ENCODE peak calls at places on chromosome 10, in four cellular contexts. N, Q, X and I are unnamed samples.

GRCh38 chr10:25556457-25556856 is 377.6 kb upstream of the MYO3A start:
- DNase-seq in N (no peak), Q (peak; percentile 8), X (no peak), I (no peak)

GRCh38 chr10:70277396-70278030 is 6.3 kb downstream of the NPFFR1 start:
- DNase-seq in N (no peak), Q (no peak), X (no peak), I (no peak)

GRCh38 chr10:68231916-68232315 is at the start of gene ATOH7:
- DNase-seq in N (no peak), Q (no peak), X (peak; percentile 57), I (no peak)

GRCh38 chr10:19592276-19592675 is 224.0 kb upstream of the PLXDC2 start:
- DNase-seq in N (no peak), Q (no peak), X (no peak), I (peak; percentile 45)

GRCh38 chr10:100009793-100010676 is at the start of gene DNMBP:
- DNase-seq in N (peak; percentile 63), Q (peak; percentile 92), X (peak; percentile 92), I (peak; percentile 61)

GRCh38 chr10:124299726-124300125 is 119.0 kb downstream of the OAT start:
- DNase-seq in N (no peak), Q (no peak), X (no peak), I (no peak)

GRCh38 chr10:29756476-29756875 is 121.7 kb upstream of the SVIL start:
- DNase-seq in N (no peak), Q (no peak), X (no peak), I (no peak)

GRCh38 chr10:118944959-118945622 is 84.4 kb upstream of the NANOS1 start:
- DNase-seq in N (no peak), Q (no peak), X (no peak), I (no peak)

GRCh38 chr10:43409385-43410109 is 561 bp upstream of the HNRNPF start:
- DNase-seq in N (no peak), Q (no peak), X (no peak), I (no peak)

GRCh38 chr10:12193193-12193592 is 2.5 kb downstream of the NUDT5 start:
- DNase-seq in N (no peak), Q (no peak), X (no peak), I (no peak)

GRCh38 chr10:13349776-13350274 is 1.7 kb upstream of the SEPHS1 start:
- DNase-seq in N (no peak), Q (peak; percentile 27), X (peak; percentile 87), I (no peak)

GRCh38 chr10:34346516-34347150 is 468.5 kb downstream of the PARD3 start:
- DNase-seq in N (no peak), Q (no peak), X (no peak), I (no peak)

GRCh38 chr10:14686356-14686755 is 88.3 kb downstream of the FAM107B start:
- DNase-seq in N (no peak), Q (no peak), X (no peak), I (no peak)

GRCh38 chr10:8316284-8316683 is 261.8 kb downstream of the GATA3 start:
- DNase-seq in N (no peak), Q (no peak), X (no peak), I (no peak)

GRCh38 chr10:71838264-71839211 is 12.5 kb downstream of the PSAP start:
- DNase-seq in N (no peak), Q (peak; percentile 74), X (no peak), I (no peak)

GRCh38 chr10:76408646-76409045 is 977.2 kb downstream of the LRMDA start:
- DNase-seq in N (no peak), Q (no peak), X (no peak), I (no peak)

GRCh38 chr10:62831346-62831745 is 15.2 kb upstream of the EGR2 start:
- DNase-seq in N (no peak), Q (no peak), X (no peak), I (no peak)

GRCh38 chr10:113026679-113027078 is 76.6 kb downstream of the TCF7L2 start:
- DNase-seq in N (no peak), Q (no peak), X (no peak), I (no peak)

GRCh38 chr10:84607044-84607443 is 278.7 kb downstream of the CCSER2 start:
- DNase-seq in N (no peak), Q (no peak), X (no peak), I (no peak)

GRCh38 chr10:19480296-19480695 is 335.9 kb upstream of the PLXDC2 start:
- DNase-seq in N (no peak), Q (no peak), X (no peak), I (no peak)

GRCh38 chr10:33661580-33662269 is 327.3 kb upstream of the NRP1 start:
- DNase-seq in N (no peak), Q (no peak), X (no peak), I (peak; percentile 41)

GRCh38 chr10:5486852-5487235 is 12.5 kb downstream of the CALML5 start:
- DNase-seq in N (no peak), Q (peak; percentile 66), X (no peak), I (no peak)

GRCh38 chr10:129851941-129852650 is 112.0 kb downstream of the EBF3 start:
- DNase-seq in N (no peak), Q (no peak), X (no peak), I (no peak)

GRCh38 chr10:110680473-110681020 is 36.4 kb downstream of the RBM20 start:
- DNase-seq in N (no peak), Q (no peak), X (no peak), I (no peak)

GRCh38 chr10:124722812-124723783 is 21.1 kb downstream of the FAM53B start:
- DNase-seq in N (no peak), Q (peak; percentile 37), X (no peak), I (no peak)

GRCh38 chr10:48213047-48213446 is 61.4 kb downstream of the FRMPD2 start:
- DNase-seq in N (no peak), Q (no peak), X (no peak), I (no peak)

GRCh38 chr10:79943871-79944270 is 5.0 kb downstream of the SFTPD start:
- DNase-seq in N (no peak), Q (no peak), X (no peak), I (no peak)

GRCh38 chr10:61905837-61906236 is 4.3 kb downstream of the ARID5B start:
- DNase-seq in N (no peak), Q (no peak), X (no peak), I (no peak)

GRCh38 chr10:118472415-118472814 is 123.0 kb downstream of the PRLHR start:
- DNase-seq in N (no peak), Q (no peak), X (no peak), I (no peak)

GRCh38 chr10:25064401-25064800 is 48.0 kb downstream of the THNSL1 start:
- DNase-seq in N (no peak), Q (no peak), X (no peak), I (no peak)

GRCh38 chr10:58839771-58840170 is 327.1 kb downstream of the BICC1 start:
- DNase-seq in N (no peak), Q (no peak), X (no peak), I (no peak)

GRCh38 chr10:125316436-125316835 is 156.1 kb upstream of the CTBP2 start:
- DNase-seq in N (no peak), Q (no peak), X (no peak), I (no peak)

GRCh38 chr10:2488606-2489005 is 578.7 kb upstream of the PFKP start:
- DNase-seq in N (no peak), Q (no peak), X (no peak), I (no peak)

GRCh38 chr10:47076949-47077348 is 165.7 kb downstream of the PTPN20 start:
- DNase-seq in N (no peak), Q (no peak), X (no peak), I (no peak)

GRCh38 chr10:122555431-122555830 is 5.1 kb upstream of the DMBT1 start:
- DNase-seq in N (no peak), Q (no peak), X (no peak), I (no peak)
- H2AFZ ChIP-seq in N (no peak overlapping the region), Q (no peak overlapping the region), X (no peak overlapping the region), I (no peak overlapping the region)

GRCh38 chr10:28429573-28430216 is 103.2 kb upstream of the WAC start:
- DNase-seq in N (peak; percentile 8), Q (peak; percentile 23), X (peak; percentile 33), I (peak; percentile 59)

GRCh38 chr10:28431139-28431538 is 101.8 kb upstream of the WAC start:
- DNase-seq in N (no peak), Q (no peak), X (peak; percentile 49), I (no peak)

GRCh38 chr10:28426392-28427159 is 106.3 kb upstream of the WAC start:
- DNase-seq in N (no peak), Q (no peak), X (no peak), I (no peak)

GRCh38 chr10:28432210-28432676 is 100.7 kb upstream of the WAC start:
- DNase-seq in N (peak; percentile 70), Q (peak; percentile 75), X (peak; percentile 51), I (peak; percentile 66)

DNA sequence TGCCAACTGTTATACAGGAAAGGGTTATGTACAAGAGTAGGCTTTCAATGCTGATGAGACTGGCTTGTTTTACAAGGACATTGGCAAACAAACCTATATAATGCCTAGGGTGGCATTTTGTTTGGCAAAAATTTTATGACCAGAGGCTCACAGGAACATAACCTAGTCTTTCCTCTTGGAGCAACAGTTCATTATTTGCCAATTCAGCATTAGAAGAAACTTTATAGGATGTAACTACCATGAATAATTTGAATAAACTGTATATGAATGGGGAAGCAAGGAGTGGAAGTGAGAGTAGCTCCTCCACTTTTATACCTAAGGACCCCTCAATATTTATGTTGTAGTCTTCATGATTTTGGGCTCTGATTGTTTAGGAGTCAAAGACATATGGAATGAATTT is 103.9 kb upstream of the WAC start:
- DNase-seq in N (no peak), Q (no peak), X (no peak), I (no peak)
- TF ChIP-seq FOSL1 in N (no peak), Q (no peak), X (no peak), I (no peak)

DNA sequence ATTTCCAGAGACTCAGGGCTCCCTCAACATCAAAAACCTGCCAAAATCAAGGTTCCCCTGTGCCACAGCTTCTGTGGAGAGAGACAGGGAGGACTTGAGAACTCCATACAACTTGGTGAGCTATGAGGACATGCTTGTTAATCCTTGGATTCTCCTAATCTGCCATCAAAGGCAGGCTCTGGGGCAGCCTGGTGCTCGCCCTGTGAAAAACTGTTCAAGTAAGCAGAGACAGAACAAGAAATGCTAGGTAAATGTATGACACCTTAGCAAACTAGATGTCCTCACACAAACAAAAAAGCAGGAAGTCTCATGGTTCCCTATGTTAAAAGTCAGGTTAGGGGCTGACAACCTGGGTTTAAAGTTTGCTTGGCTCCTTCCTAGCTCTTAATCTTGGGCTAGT is 73.6 kb downstream of the ANK3 start:
- DNase-seq in N (no peak), Q (no peak), X (no peak), I (no peak)
- H2AFZ ChIP-seq in N (no peak overlapping the region), Q (peak overlapping the region; percentile 85), X (no peak overlapping the region), I (no peak overlapping the region)

DNA sequence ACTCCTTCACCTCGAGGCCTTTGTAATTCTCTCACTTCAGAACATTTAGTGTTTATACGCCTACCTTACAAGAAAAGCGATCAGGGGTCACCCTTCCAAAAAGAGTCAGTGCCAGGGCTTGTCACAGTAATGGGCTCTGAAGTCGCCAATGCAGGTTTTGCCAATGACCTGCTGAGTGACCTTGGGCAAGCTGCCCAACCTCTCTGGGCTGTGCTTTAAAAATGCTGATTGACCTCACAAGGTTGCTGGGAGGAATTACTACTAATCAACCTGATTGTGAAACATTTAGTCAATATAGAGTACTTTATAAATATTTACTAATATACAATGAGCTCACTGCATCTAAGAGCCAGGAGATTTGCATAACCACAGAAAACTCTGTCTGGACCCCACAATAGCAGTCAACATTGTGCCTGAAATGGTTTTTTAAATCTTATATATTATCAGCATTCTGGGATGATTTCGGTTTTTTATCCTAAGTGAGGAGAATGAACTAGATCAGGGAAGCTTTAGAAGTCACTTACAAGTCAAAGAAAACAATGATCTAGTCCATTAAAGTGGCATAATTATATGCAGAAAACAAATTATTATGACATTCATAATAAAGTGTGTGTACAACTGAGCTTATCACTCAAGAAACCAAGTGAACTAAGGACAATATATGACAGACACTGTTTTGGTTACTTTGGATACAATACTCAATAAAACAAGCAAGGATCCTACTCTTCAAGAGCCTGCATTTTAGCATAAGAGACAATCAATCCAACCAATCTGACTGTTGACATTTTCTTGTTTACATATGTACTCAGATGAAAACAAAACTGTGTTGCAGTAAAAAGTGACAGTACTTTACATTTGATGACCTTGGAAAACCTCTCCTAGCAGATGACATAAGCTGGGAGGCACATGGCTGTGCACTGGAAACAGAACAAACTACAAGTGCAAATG is 290.5 kb downstream of the SORCS1 start:
- DNase-seq in N (no peak), Q (no peak), X (no peak), I (no peak)
- TF ChIP-seq FOSL1 in N (no peak), Q (no peak), X (no peak), I (no peak)